ENCODE peak calls at places on chromosome 1, in ten cellular contexts. R is HCT116; C is HuH-7; X is Caco-2; Q is H7; B is fibroblast of the aortic adventitia; U is A172; A is coronary artery; E is stimulated activated CD4-positive, alpha-beta T cell treated with anti-CD3 and anti-CD28 coated beads, Interleukin-1b, Interleukin-23, amount 100 ng/mL, for 1 hour; L is SW480. P is an unnamed sample.
A peak's percentile ranks its signal among the peaks of the same experiment; 100 is the strongest.

GRCh38 chr1:43217747-43218146 is 45.6 kb downstream of the CFAP57 start:
- DNase-seq in C (no peak), B (no peak), Q (no peak), U (no peak), E (no peak), A (no peak), L (no peak), R (no peak), X (no peak), P (no peak)

GRCh38 chr1:206672844-206673758 is 11.6 kb upstream of the MAPKAPK2 start:
- DNase-seq in U (peak; percentile 15), B (peak; percentile 74), R (no peak), Q (no peak), E (no peak), L (no peak), C (no peak), X (no peak), A (no peak), P (no peak)

GRCh38 chr1:22317231-22317919 is 134.3 kb upstream of the ZBTB40 start:
- DNase-seq in C (peak; percentile 81), A (no peak), E (no peak), X (peak; percentile 41), R (peak; percentile 6), Q (peak; percentile 92), L (peak; percentile 17), U (no peak), B (no peak), P (peak; percentile 29)

GRCh38 chr1:9314711-9315379 is 22.2 kb downstream of the SPSB1 start:
- DNase-seq in E (no peak), B (no peak), A (no peak), R (no peak), U (no peak), C (no peak), X (no peak), Q (no peak), L (no peak), P (no peak)

GRCh38 chr1:155301342-155301841 is at the start of gene PKLR:
- DNase-seq in C (no peak), Q (no peak), U (no peak), R (no peak), A (no peak), E (no peak), L (no peak), X (no peak), B (no peak), P (no peak)

GRCh38 chr1:176243746-176244145 is 36.7 kb upstream of the COP1 start:
- DNase-seq in C (no peak), X (no peak), A (no peak), L (no peak), B (peak; percentile 67), E (no peak), R (no peak), U (no peak), Q (no peak), P (no peak)

GRCh38 chr1:218660678-218661053 is 315.5 kb downstream of the TGFB2 start:
- DNase-seq in U (peak; percentile 98), A (no peak), X (no peak), R (peak; percentile 81), L (peak; percentile 76), C (no peak), B (peak; percentile 77), E (no peak), Q (no peak), P (no peak)

GRCh38 chr1:205497351-205497750 is 7.1 kb upstream of the CDK18 start:
- DNase-seq in A (no peak), B (no peak), X (no peak), L (no peak), C (no peak), R (no peak), U (no peak), Q (no peak), E (no peak), P (no peak)

GRCh38 chr1:29017235-29017634 is 102.9 kb downstream of the EPB41 start:
- DNase-seq in X (no peak), C (no peak), B (no peak), L (no peak), E (no peak), A (no peak), Q (no peak), U (no peak), R (no peak), P (no peak)

GRCh38 chr1:897176-897575 is 26.5 kb upstream of the SAMD11 start:
- DNase-seq in B (no peak), L (no peak), R (no peak), E (no peak), Q (peak; percentile 1), U (no peak), C (no peak), A (no peak), X (no peak), P (no peak)

GRCh38 chr1:178633068-178633467 is 92.0 kb upstream of the RALGPS2 start:
- DNase-seq in E (no peak), X (no peak), R (no peak), Q (no peak), B (peak; percentile 70), L (no peak), A (no peak), C (no peak), U (peak; percentile 95), P (no peak)

GRCh38 chr1:9326596-9326995 is 33.9 kb downstream of the SPSB1 start:
- DNase-seq in X (no peak), R (no peak), A (peak; percentile 84), U (no peak), L (no peak), B (peak; percentile 81), C (no peak), E (no peak), Q (no peak), P (no peak)

GRCh38 chr1:225617479-225617878 is 35.4 kb downstream of the ENAH start:
- DNase-seq in C (no peak), R (no peak), X (no peak), B (no peak), E (no peak), Q (no peak), L (no peak), U (no peak), A (no peak), P (no peak)

GRCh38 chr1:205283270-205284147 is 38.0 kb downstream of the NUAK2 start:
- DNase-seq in U (no peak), E (no peak), Q (no peak), X (no peak), A (no peak), R (no peak), L (peak; percentile 64), B (no peak), C (no peak), P (no peak)

GRCh38 chr1:27099154-27099903 is 55.6 kb downstream of the SLC9A1 start:
- DNase-seq in U (peak; percentile 68), Q (peak; percentile 57), A (peak; percentile 94), C (peak; percentile 48), R (no peak), B (peak; percentile 85), E (no peak), L (peak; percentile 54), X (peak; percentile 67), P (peak; percentile 26)

GRCh38 chr1:169044296-169044695 is 62.2 kb upstream of the ATP1B1 start:
- DNase-seq in X (no peak), Q (no peak), U (peak; percentile 19), B (no peak), R (no peak), C (no peak), L (peak; percentile 0), A (no peak), E (no peak), P (peak; percentile 86)

P was measured in DND-41.